ENCODE peak calls at places on chromosomes 11 and 22, in five cellular contexts. Q is Kasumi-1, W is NCI-H1105 treated with DMSO at 0.1 percent for 48 hours, G is NCI-H1417, J is astrocyte of the spinal cord. R is an unnamed sample.
A peak's percentile ranks its signal among the peaks of the same experiment; 100 is the strongest.

GRCh38 chr11:64909653-64910343 is 7.2 kb downstream of the ATG2A start:
- DNase-seq in J (no peak), G (no peak), Q (no peak), W (no peak), R (no peak)

GRCh38 chr11:124086447-124086846 is 28.8 kb upstream of the VWA5A start:
- DNase-seq in G (peak; percentile 93), J (peak; percentile 47), W (peak; percentile 72), Q (no peak), R (no peak)

GRCh38 chr11:34029176-34029575 is 22.4 kb upstream of the CAPRIN1 start:
- DNase-seq in W (no peak), J (no peak), G (no peak), Q (no peak), R (no peak)

GRCh38 chr22:29912605-29913398 is 29.8 kb downstream of the MTMR3 start:
- DNase-seq in Q (no peak), W (no peak), J (peak; percentile 92), G (no peak), R (peak; percentile 2)

GRCh38 chr11:101446726-101447125 is 137.1 kb downstream of the TRPC6 start:
- DNase-seq in G (no peak), J (no peak), W (no peak), Q (no peak), R (no peak)

GRCh38 chr22:37623075-37624016 is 14.7 kb downstream of the GGA1 start:
- DNase-seq in W (peak; percentile 50), J (peak; percentile 36), Q (peak; percentile 53), G (peak; percentile 56), R (peak; percentile 71)

GRCh38 chr11:130533113-130533803 is 84.8 kb downstream of the ADAMTS15 start:
- DNase-seq in W (peak; percentile 29), G (peak; percentile 60), J (no peak), Q (no peak), R (no peak)

GRCh38 chr22:48139776-48140175 is 1377.3 kb downstream of the TBC1D22A start:
- DNase-seq in Q (no peak), J (no peak), W (no peak), G (no peak), R (no peak)

GRCh38 chr11:4086584-4087353 is 7.8 kb upstream of the RRM1 start:
- DNase-seq in J (no peak), G (no peak), W (no peak), Q (peak; percentile 14), R (no peak)

GRCh38 chr11:122343247-122343646 is 227.2 kb upstream of the BLID start:
- DNase-seq in G (no peak), W (no peak), Q (no peak), J (peak; percentile 38), R (no peak)

GRCh38 chr11:34209809-34210208 is 104.4 kb downstream of the NAT10 start:
- DNase-seq in W (no peak), Q (no peak), G (no peak), J (no peak), R (no peak)

GRCh38 chr11:64305691-64306562 is 603 bp downstream of the ESRRA start:
- DNase-seq in G (peak; percentile 80), W (peak; percentile 59), J (peak; percentile 19), Q (peak; percentile 80), R (peak; percentile 57)

GRCh38 chr11:3840289-3840869 is 380 bp downstream of the RHOG start:
- DNase-seq in J (no peak), Q (peak; percentile 35), W (peak; percentile 36), G (no peak), R (no peak)

GRCh38 chr11:124961972-124962609 is 8.1 kb downstream of the CCDC15 start:
- DNase-seq in W (peak; percentile 77), J (peak; percentile 84), G (peak; percentile 88), Q (peak; percentile 85), R (peak; percentile 89)

GRCh38 chr22:22520667-22521602 is 865 bp upstream of the ZNF280A start:
- DNase-seq in W (no peak), Q (no peak), G (no peak), J (no peak), R (peak; percentile 16)

GRCh38 chr11:133993921-133994320 is 37.2 kb upstream of the IGSF9B start:
- DNase-seq in W (no peak), Q (no peak), J (no peak), G (no peak), R (no peak)

GRCh38 chr11:75031771-75032549 is 43.2 kb downstream of the NEU3 start:
- DNase-seq in W (peak; percentile 13), J (peak; percentile 56), G (peak; percentile 30), Q (peak; percentile 64), R (peak; percentile 84)

GRCh38 chr11:130404727-130405126 is 23.7 kb downstream of the ADAMTS8 start:
- DNase-seq in J (no peak), G (no peak), Q (no peak), W (no peak), R (no peak)

GRCh38 chr22:17120281-17120680 is 879 bp downstream of the TMEM121B start:
- DNase-seq in G (no peak), J (peak; percentile 29), Q (peak; percentile 14), W (no peak), R (peak; percentile 69)

GRCh38 chr11:17742019-17742418 is 7.4 kb downstream of the KCNC1 start:
- DNase-seq in G (no peak), Q (no peak), W (no peak), J (no peak), R (no peak)

GRCh38 chr11:102762414-102762813 is 18.0 kb downstream of the MMP10 start:
- DNase-seq in W (no peak), Q (no peak), G (no peak), J (peak; percentile 42), R (peak; percentile 52)

R was measured in dermis blood vessel endothelial cell.